ENCODE peak calls at places on chromosomes 2 and 18, in ten cellular contexts. E, C, W, G, N, H, T, P, V and L are unnamed samples.

GRCh38 chr2:239394978-239395377 is 5.8 kb downstream of the HDAC4 start:
- DNase-seq in E (no peak), H (no peak), P (no peak), C (no peak), N (no peak), T (no peak), V (no peak), G (no peak), W (no peak), L (no peak)

GRCh38 chr2:44952143-44952805 is 10.8 kb downstream of the SIX3 start:
- DNase-seq in C (no peak), P (no peak), W (peak), H (peak), G (peak), E (peak), T (peak), N (peak), V (no peak), L (peak)

GRCh38 chr2:175111200-175111657 is 56.8 kb downstream of the ATF2 start:
- DNase-seq in G (peak), H (peak), C (no peak), W (peak), E (no peak), V (peak), T (peak), P (no peak), N (peak), L (peak)

GRCh38 chr2:67462741-67463496 is 65.8 kb downstream of the ETAA1 start:
- DNase-seq in V (no peak), P (no peak), T (peak), H (no peak), E (no peak), G (peak), W (no peak), N (no peak), C (no peak), L (peak)

GRCh38 chr2:238518127-238518827 is 91.5 kb downstream of the ASB1 start:
- DNase-seq in H (peak), N (no peak), C (no peak), V (peak), T (peak), G (peak), W (peak), P (peak), E (no peak), L (no peak)

GRCh38 chr2:94762600-94762999 is 108.6 kb upstream of the TEKT4 start:
- DNase-seq in W (no peak), V (no peak), E (no peak), H (no peak), T (no peak), P (no peak), N (no peak), C (no peak), G (no peak), L (no peak)

GRCh38 chr2:45595724-45596435 is 15.2 kb downstream of the SRBD1 start:
- DNase-seq in V (no peak), C (no peak), P (peak), N (no peak), W (no peak), E (peak), G (peak), T (peak), H (peak), L (peak)

GRCh38 chr2:178865121-178865520 is 57.9 kb upstream of the TTN start:
- DNase-seq in C (no peak), V (no peak), W (no peak), E (no peak), H (no peak), G (peak), N (no peak), P (no peak), T (peak), L (no peak)

GRCh38 chr2:38076710-38077430 is 919 bp upstream of the CYP1B1 start:
- DNase-seq in H (peak), P (peak), N (peak), W (peak), C (no peak), E (peak), G (peak), T (peak), V (peak), L (peak)

GRCh38 chr2:63729362-63729761 is 112.3 kb upstream of the UGP2 start:
- DNase-seq in P (no peak), W (no peak), N (no peak), V (no peak), E (no peak), G (no peak), C (no peak), T (no peak), H (no peak), L (no peak)

GRCh38 chr2:37283207-37283606 is 41.4 kb downstream of the PRKD3 start:
- DNase-seq in W (no peak), H (peak), N (no peak), G (peak), E (no peak), T (peak), C (no peak), V (peak), P (no peak), L (peak)

GRCh38 chr2:237258146-237258545 is 155.8 kb downstream of the COL6A3 start:
- DNase-seq in C (no peak), T (no peak), V (no peak), H (peak), W (no peak), N (no peak), G (peak), P (no peak), E (no peak), L (peak)

GRCh38 chr18:45228989-45229388 is 386.3 kb upstream of the SLC14A2 start:
- DNase-seq in H (no peak), G (no peak), P (no peak), V (no peak), T (no peak), W (no peak), N (no peak), C (no peak), E (no peak), L (no peak)

GRCh38 chr2:196112408-196113039 is 43.9 kb upstream of the DNAH7 start:
- DNase-seq in H (peak), V (peak), C (no peak), P (no peak), W (no peak), T (peak), N (no peak), G (peak), E (no peak), L (peak)

GRCh38 chr2:136423516-136423996 is 305.6 kb upstream of the CXCR4 start:
- DNase-seq in V (peak), H (peak), N (peak), G (peak), W (peak), T (peak), E (peak), C (peak), P (peak), L (peak)

GRCh38 chr18:48667276-48668254 is 128.7 kb downstream of the CTIF start:
- DNase-seq in C (no peak), W (no peak), V (no peak), G (no peak), N (no peak), H (no peak), T (no peak), P (no peak), E (no peak), L (no peak)

DNA sequence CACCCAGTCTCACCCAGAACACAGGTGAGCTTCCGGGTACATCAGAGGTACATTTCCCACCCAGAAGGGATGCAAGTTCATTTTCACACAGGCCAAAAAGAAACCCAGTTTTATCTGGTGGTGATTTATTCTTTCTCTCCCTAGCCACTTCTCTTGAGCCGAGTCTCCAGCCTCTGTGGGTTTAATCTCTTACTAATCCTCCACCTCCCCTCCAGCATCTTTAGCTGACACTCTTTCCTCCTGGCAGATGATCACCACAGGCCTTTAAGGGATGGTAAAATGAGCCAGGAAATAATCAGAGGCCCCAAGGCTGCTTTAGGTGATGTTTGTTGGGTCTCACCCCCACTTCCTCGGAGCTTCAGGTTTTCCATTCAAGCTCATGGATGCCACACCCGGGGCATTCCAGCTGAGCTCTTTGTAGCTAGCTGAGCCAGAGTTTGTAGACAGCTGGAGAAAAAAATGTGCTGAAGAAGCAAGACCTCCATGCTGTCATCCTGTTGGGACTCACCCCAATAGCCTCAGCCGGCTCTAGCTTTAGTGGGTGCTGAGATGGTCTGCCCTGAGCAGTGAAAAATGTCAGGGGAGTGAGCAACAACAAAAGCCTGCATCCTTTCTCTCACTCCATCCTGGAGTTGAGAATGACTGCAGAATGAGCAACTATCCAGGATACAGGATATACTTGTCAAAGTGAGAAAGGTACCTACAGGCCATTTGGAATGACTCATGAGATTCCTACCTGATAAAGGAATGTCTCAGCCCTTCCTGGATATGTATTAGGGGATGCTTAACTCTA is 145.9 kb upstream of the DLX2 start:
- DNase-seq in W (no peak), C (no peak), G (peak), T (peak), E (no peak), P (no peak), N (no peak), V (no peak), H (no peak), L (no peak)
- TF ChIP-seq CTCF in W (no peak), C (no peak), G (no peak), T (no peak), E (no peak), P (no peak), N (no peak), V (no peak), H (no peak), L (no peak)

GRCh38 chr18:22330508-22330907 is 87.2 kb downstream of the CTAGE1 start:
- DNase-seq in N (no peak), T (no peak), V (no peak), E (no peak), P (no peak), W (no peak), H (no peak), C (no peak), G (no peak), L (no peak)

GRCh38 chr18:22336406-22336805 is 81.3 kb downstream of the CTAGE1 start:
- DNase-seq in C (no peak), G (no peak), P (no peak), E (no peak), V (no peak), H (no peak), N (no peak), W (no peak), T (no peak), L (no peak)

GRCh38 chr18:22335644-22336275 is 82.0 kb downstream of the CTAGE1 start:
- DNase-seq in T (no peak), W (no peak), G (no peak), P (no peak), N (no peak), H (no peak), C (no peak), E (peak), V (no peak), L (no peak)

GRCh38 chr18:22337311-22337710 is 80.4 kb downstream of the CTAGE1 start:
- DNase-seq in W (no peak), E (no peak), P (no peak), T (peak), V (no peak), N (no peak), C (no peak), G (peak), H (peak), L (peak)

DNA sequence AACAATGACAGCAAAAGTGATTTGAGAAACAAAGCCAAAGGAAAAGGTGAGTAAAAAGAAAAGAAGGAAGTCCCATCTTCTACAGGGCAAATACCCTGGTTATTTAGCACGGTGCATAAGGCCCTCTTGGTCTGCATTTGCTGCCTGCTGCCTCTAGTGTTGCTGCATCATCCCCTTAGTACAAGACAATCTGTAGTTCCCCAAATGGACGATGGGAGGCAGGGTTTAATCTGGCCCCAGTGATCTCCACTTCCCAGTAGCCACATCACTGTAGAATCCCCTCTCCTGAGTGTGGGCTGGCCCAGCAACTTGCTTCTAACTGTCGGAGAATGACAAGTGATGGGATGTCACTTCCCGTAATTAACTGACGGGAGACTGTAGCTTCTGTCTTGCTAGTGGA is 85.1 kb downstream of the CTAGE1 start:
- DNase-seq in W (no peak), E (no peak), C (no peak), G (no peak), V (no peak), H (no peak), P (no peak), N (no peak), T (no peak), L (no peak)
- TF ChIP-seq CTCF in W (no peak), E (no peak), C (no peak), G (peak), V (no peak), H (no peak), P (no peak), N (peak), T (peak), L (peak)

GRCh38 chr2:213476641-213477040 is 192.4 kb downstream of the SPAG16 start:
- DNase-seq in T (no peak), E (no peak), N (no peak), P (no peak), H (peak), W (no peak), G (no peak), V (no peak), C (no peak), L (no peak)

GRCh38 chr2:213475433-213475832 is 191.2 kb downstream of the SPAG16 start:
- DNase-seq in H (no peak), C (no peak), W (no peak), V (no peak), N (peak), G (peak), P (no peak), E (no peak), T (no peak), L (peak)
- TF ChIP-seq CTCF in H (no peak), C (no peak), W (no peak), V (no peak), N (no peak), G (no peak), P (no peak), E (no peak), T (no peak), L (no peak)

GRCh38 chr2:230071421-230071820 is 2.7 kb upstream of the SLC16A14 start:
- DNase-seq in T (no peak), V (no peak), N (no peak), W (no peak), E (no peak), C (no peak), G (no peak), H (no peak), P (no peak), L (no peak)

GRCh38 chr2:230067990-230068657 is 600 bp downstream of the SLC16A14 start:
- DNase-seq in H (peak), T (peak), C (peak), P (no peak), G (no peak), E (peak), V (no peak), W (peak), N (no peak), L (peak)

GRCh38 chr2:230069418-230069817 is 694 bp upstream of the SLC16A14 start:
- DNase-seq in W (no peak), G (no peak), C (no peak), E (no peak), N (no peak), P (no peak), T (no peak), V (no peak), H (no peak), L (no peak)

DNA sequence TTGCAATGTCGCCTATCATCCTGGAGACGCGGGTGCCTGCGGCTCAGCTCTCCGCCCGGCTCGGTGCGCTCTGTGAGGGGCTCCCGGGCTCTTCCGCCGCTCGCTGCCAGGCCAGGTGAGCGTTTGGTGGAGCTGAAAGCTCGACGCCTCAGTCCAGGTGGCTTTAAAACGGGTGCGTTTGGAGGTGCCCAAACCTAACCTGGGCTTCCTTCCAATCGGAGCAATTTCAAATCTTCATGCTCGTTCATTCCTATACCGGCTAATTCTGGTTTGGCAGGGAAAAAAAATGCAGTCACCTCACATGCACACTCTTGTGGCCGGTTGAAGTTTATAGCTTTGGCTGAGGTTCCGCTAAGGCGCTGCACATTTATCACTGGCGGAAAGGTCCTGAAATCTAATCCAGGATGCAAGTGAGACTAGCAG is at the start of gene SLC16A14:
- DNase-seq in E (no peak), V (no peak), G (peak), C (peak), N (peak), T (peak), W (peak), P (peak), H (peak), L (peak)
- TF ChIP-seq CTCF in E (no peak), V (peak), G (peak), C (no peak), N (peak), T (peak), W (no peak), P (no peak), H (no peak), L (peak)